ENCODE peak calls at places on chromosomes 1 and 21, in nine cellular contexts. Z, F, J, H, V, Q, G, M and Y are unnamed samples.

GRCh38 chr1:206472886-206473285 is 2.6 kb downstream of the IKBKE start:
- DNase-seq in Z (no peak), F (no peak), J (no peak), H (no peak), V (no peak), Q (no peak), G (no peak), M (peak; percentile 55), Y (no peak)

GRCh38 chr1:36882536-36883285 is 151.6 kb downstream of the GRIK3 start:
- DNase-seq in Z (no peak), F (no peak), J (no peak), H (no peak), V (no peak), Q (no peak), G (no peak), M (no peak), Y (no peak)

GRCh38 chr21:32544697-32545096 is 40.6 kb downstream of the TCP10L start:
- DNase-seq in Z (no peak), F (no peak), J (no peak), H (no peak), V (no peak), Q (peak; percentile 31), G (peak; percentile 1), M (no peak), Y (no peak)

GRCh38 chr1:46506470-46507219 is 17.0 kb downstream of the DMBX1 start:
- DNase-seq in Z (peak; percentile 45), F (no peak), J (no peak), H (peak; percentile 6), V (no peak), Q (no peak), G (no peak), M (no peak), Y (no peak)

GRCh38 chr1:202802998-202803932 is 5.0 kb downstream of the KDM5B start:
- DNase-seq in Z (peak; percentile 70), F (no peak), J (no peak), H (peak; percentile 14), V (no peak), Q (peak; percentile 57), G (no peak), M (peak; percentile 30), Y (no peak)

GRCh38 chr1:99598738-99599411 is 47.0 kb upstream of the PALMD start:
- DNase-seq in Z (no peak), F (no peak), J (no peak), H (no peak), V (no peak), Q (no peak), G (no peak), M (no peak), Y (no peak)

GRCh38 chr21:36719614-36720013 is 20.7 kb downstream of the SIM2 start:
- DNase-seq in Z (no peak), F (no peak), J (no peak), H (no peak), V (no peak), Q (no peak), G (no peak), M (no peak), Y (no peak)

GRCh38 chr1:3519301-3519885 is 64.9 kb downstream of the ARHGEF16 start:
- DNase-seq in Z (no peak), F (no peak), J (no peak), H (no peak), V (no peak), Q (no peak), G (no peak), M (no peak), Y (no peak)

GRCh38 chr1:15501208-15502032 is 22.6 kb downstream of the CASP9 start:
- DNase-seq in Z (peak; percentile 40), F (no peak), J (peak; percentile 74), H (peak; percentile 64), V (peak; percentile 83), Q (peak; percentile 60), G (peak; percentile 69), M (no peak), Y (no peak)

GRCh38 chr1:193472838-193473398 is 286.5 kb upstream of the B3GALT2 start:
- DNase-seq in Z (no peak), F (no peak), J (no peak), H (no peak), V (no peak), Q (no peak), G (no peak), M (no peak), Y (no peak)

GRCh38 chr1:15669074-15669473 is 15.0 kb upstream of the PLEKHM2 start:
- DNase-seq in Z (no peak), F (no peak), J (no peak), H (no peak), V (no peak), Q (no peak), G (no peak), M (no peak), Y (no peak)

GRCh38 chr1:27405074-27405473 is 12.7 kb downstream of the GPR3 start:
- DNase-seq in Z (no peak), F (no peak), J (no peak), H (no peak), V (peak; percentile 49), Q (peak; percentile 80), G (no peak), M (no peak), Y (no peak)